ENCODE peak calls at places on chromosomes 13 and 19, in eight cellular contexts. J is tibial artery; G is GM23338; Q is lower lobe of right lung; S is left ventricle myocardium inferior; E is PC-9; P is CD8-positive, alpha-beta memory T cell; C is body of pancreas. F is an unnamed sample. For H3K27me3 and H3K4me1, the result is how much of the 10 kb centered on the place peaks cover.

GRCh38 chr13:104773775-104774174 is 1707.6 kb upstream of the SLC10A2 start:
- DNase-seq in J (no peak), G (peak), Q (no peak), S (no peak), E (no peak), P (no peak), C (no peak), F (peak)

GRCh38 chr19:6718741-6719539 is 1.5 kb downstream of the C3 start:
- DNase-seq in J (no peak), G (peak), Q (peak), S (no peak), E (no peak), P (peak), C (peak), F (no peak)

GRCh38 chr19:39223703-39224279 is 19.7 kb upstream of the SYCN start:
- DNase-seq in J (no peak), G (peak), Q (no peak), S (no peak), E (peak), P (no peak), C (no peak), F (no peak)

GRCh38 chr19:42252365-42253244 is 2.3 kb downstream of the ERF start:
- DNase-seq in J (peak), G (peak), Q (no peak), S (peak), E (no peak), P (no peak), C (peak), F (no peak)

GRCh38 chr13:68727788-68728187 is 1379.8 kb upstream of the ATXN8OS start:
- DNase-seq in J (no peak), G (no peak), Q (no peak), S (no peak), E (no peak), P (no peak), C (no peak), F (no peak)

GRCh38 chr19:3585301-3586123 is at the start of gene GIPC3:
- DNase-seq in J (no peak), G (peak), Q (no peak), S (no peak), E (no peak), P (no peak), C (peak), F (peak)

GRCh38 chr13:19864339-19865309 is 1.2 kb upstream of the ZMYM5 start:
- DNase-seq in J (peak), G (peak), Q (peak), S (peak), E (peak), P (peak), C (peak), F (no peak)

GRCh38 chr19:16660763-16661479 is at the start of gene TMEM38A:
- DNase-seq in J (peak), G (peak), Q (peak), S (peak), E (peak), P (peak), C (peak), F (no peak)

GRCh38 chr19:47005873-47006272 is 13.8 kb upstream of the NPAS1 start:
- DNase-seq in J (no peak), G (peak), Q (no peak), S (no peak), E (no peak), P (no peak), C (no peak), F (no peak)

GRCh38 chr13:110371550-110372465 is 64.7 kb downstream of the COL4A2 start:
- DNase-seq in J (no peak), G (no peak), Q (no peak), S (no peak), E (no peak), P (no peak), C (no peak), F (no peak)

GRCh38 chr13:106423530-106423929 is 111.9 kb downstream of the EFNB2 start:
- DNase-seq in J (no peak), G (peak), Q (no peak), S (no peak), E (no peak), P (no peak), C (no peak), F (no peak)

GRCh38 chr13:95641961-95642621 is 2.4 kb downstream of the DZIP1 start:
- DNase-seq in J (peak), G (peak), Q (peak), S (peak), E (no peak), P (no peak), C (peak), F (no peak)

GRCh38 chr19:57245959-57246358 is 5.5 kb downstream of the ZNF805 start:
- DNase-seq in J (no peak), G (no peak), Q (no peak), S (no peak), E (no peak), P (no peak), C (no peak), F (peak)

GRCh38 chr13:106815545-106815944 is 247.6 kb upstream of the ARGLU1 start:
- DNase-seq in J (no peak), G (peak), Q (no peak), S (no peak), E (no peak), P (no peak), C (no peak), F (no peak)

GRCh38 chr19:49782515-49782914 is 15.7 kb downstream of the AP2A1 start:
- DNase-seq in J (no peak), G (no peak), Q (no peak), S (no peak), E (no peak), P (no peak), C (no peak), F (no peak)

GRCh38 chr19:51096473-51097165 is 11.6 kb downstream of the CTU1 start:
- DNase-seq in J (no peak), G (peak), Q (no peak), S (no peak), E (no peak), P (no peak), C (peak), F (no peak)

GRCh38 chr13:110950356-110950755 is 35.5 kb upstream of the ANKRD10 start:
- DNase-seq in J (no peak), G (no peak), Q (no peak), S (no peak), E (no peak), P (no peak), C (no peak), F (no peak)

GRCh38 chr13:105763851-105764250 is 771.6 kb downstream of the EFNB2 start:
- DNase-seq in J (no peak), G (no peak), Q (no peak), S (no peak), E (no peak), P (no peak), C (no peak), F (no peak)

GRCh38 chr13:44867825-44868224 is 121.4 kb downstream of the NUFIP1 start:
- DNase-seq in J (no peak), G (no peak), Q (no peak), S (no peak), E (no peak), P (no peak), C (no peak), F (no peak)

GRCh38 chr13:79445968-79446645 is 34.8 kb upstream of the NDFIP2 start:
- DNase-seq in J (no peak), G (peak), Q (no peak), S (no peak), E (no peak), P (no peak), C (no peak), F (no peak)

GRCh38 chr13:20715340-20715732 is 11.8 kb downstream of the IL17D start:
- DNase-seq in J (no peak), G (no peak), Q (no peak), S (no peak), E (no peak), P (no peak), C (no peak), F (no peak)

GRCh38 chr19:21474671-21475181 is 30.7 kb upstream of the ZNF429 start:
- DNase-seq in J (peak), G (peak), Q (peak), S (peak), E (peak), P (peak), C (peak), F (no peak)

GRCh38 chr13:46605824-46606554 is 53.0 kb downstream of the LRCH1 start:
- DNase-seq in J (no peak), G (no peak), Q (no peak), S (no peak), E (no peak), P (no peak), C (no peak), F (no peak)

GRCh38 chr19:45001087-45001739 is at the start of gene RELB:
- DNase-seq in J (peak), G (peak), Q (peak), S (peak), E (peak), P (peak), C (peak), F (peak)

GRCh38 chr19:14156122-14156521 is 19.7 kb upstream of the ASF1B start:
- DNase-seq in J (no peak), G (no peak), Q (no peak), S (no peak), E (no peak), P (no peak), C (no peak), F (no peak)

GRCh38 chr13:19927117-19927734 is 31.3 kb upstream of the ZMYM2 start:
- DNase-seq in J (no peak), G (peak), Q (no peak), S (no peak), E (no peak), P (peak), C (no peak), F (peak)

DNA sequence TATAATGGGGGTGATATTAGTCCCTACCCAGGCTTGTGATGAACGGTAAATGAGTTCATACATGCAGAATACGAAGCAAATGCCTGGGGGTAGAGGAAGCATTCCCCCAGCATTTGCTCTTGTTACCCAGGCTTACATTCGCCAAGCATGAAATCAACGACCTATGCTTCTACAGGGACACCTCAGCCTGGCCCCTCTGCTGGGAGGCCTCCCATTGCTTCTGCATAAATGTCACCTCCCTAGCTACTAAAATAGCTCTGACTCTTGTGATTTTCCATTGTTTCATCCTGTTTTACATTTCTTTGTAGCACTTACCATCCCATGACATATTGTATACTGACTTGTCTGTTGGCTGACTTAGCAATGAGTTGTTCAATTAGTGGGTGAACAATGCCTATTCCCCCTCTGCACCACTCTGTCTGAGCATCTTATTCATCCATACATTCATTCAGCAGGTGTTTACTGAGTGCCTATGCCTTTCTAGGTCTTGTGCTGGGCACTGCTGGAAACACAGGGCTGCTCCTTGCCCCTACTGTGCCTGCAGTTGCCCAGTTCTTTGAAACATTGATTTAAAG is 47.0 kb downstream of the SPTBN4 start:
- DNase-seq in J (no peak), G (no peak), Q (no peak), S (no peak), E (no peak), P (no peak), C (no peak), F (no peak)
- H3K27me3 ChIP-seq in J (under half), G (half or more), Q (under half), S (half or more), E (under half), P (under half), C (under half), F (under half)

DNA sequence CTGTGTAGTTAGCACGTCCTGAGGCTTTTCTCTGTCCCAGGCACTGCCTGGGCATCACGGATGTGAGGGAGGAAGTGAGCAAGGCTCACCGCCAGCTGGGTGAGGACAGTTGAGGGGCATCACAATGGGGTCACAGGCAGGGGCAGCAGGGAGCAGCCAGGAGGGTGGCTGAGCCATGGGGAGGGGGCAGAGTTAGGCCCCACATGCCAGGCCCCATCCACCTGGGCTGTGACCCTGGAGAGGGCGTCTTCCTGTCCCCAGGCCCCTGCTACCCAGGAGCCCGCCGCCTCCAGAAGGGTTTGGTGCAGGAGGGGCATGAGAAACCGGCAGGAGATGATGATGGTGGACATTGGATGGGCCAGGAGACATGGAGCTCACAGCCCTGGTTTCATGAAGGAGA is 56.8 kb upstream of the F7 start:
- DNase-seq in J (no peak), G (no peak), Q (peak), S (no peak), E (no peak), P (no peak), C (no peak), F (no peak)
- H3K4me3 ChIP-seq in J (no peak), G (no peak), Q (no peak), S (no peak), E (no peak), P (no peak), C (no peak), F (no peak)

DNA sequence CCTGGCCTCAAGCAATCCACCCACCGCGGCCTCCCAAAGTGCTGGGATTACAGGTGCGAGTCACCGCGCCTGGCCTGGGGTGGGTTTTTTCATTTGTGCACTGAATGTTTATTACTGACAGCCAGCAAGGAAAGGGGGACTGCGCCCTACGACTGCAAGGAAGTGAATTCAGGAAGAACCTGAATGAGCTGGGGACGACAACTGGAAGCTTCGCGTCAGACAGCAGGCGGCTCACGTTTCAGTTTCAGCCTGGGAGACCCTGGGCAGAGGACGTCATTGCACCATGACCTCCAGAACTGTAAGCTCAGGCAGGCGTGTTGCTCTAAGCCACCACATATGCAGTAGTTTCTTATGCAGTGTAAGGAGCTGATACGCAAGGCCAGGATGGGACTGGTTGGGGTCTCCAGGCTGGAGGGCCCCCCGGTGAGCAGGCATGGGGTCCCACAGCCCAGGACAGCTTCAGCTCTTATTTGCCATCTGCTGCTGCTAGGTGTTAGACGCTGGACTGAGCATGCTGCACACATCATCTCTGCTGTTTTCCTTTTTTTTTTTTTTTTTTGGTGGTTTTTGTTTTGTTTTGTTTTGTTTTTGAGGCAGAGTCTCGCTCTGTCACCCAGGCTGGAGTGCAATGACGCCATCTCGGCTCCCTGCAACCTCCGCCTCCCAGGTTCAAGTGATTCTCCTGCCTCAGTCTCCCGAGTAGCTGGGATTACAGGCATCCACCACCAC is 66.6 kb downstream of the GADD45B start:
- DNase-seq in J (no peak), G (peak), Q (peak), S (peak), E (peak), P (no peak), C (no peak), F (no peak)
- H3K4me1 ChIP-seq in J (half or more), G (under half), Q (half or more), S (half or more), E (under half), P (under half), C (half or more), F (half or more)

GRCh38 chr19:48739835-48740704 is at the start of gene RASIP1:
- DNase-seq in J (no peak), G (no peak), Q (peak), S (peak), E (no peak), P (no peak), C (peak), F (no peak)

GRCh38 chr19:48739400-48739825 is 997 bp downstream of the RASIP1 start:
- DNase-seq in J (no peak), G (no peak), Q (no peak), S (no peak), E (no peak), P (no peak), C (no peak), F (no peak)

GRCh38 chr19:48735031-48735615 is 5.3 kb downstream of the RASIP1 start:
- DNase-seq in J (no peak), G (peak), Q (peak), S (no peak), E (peak), P (no peak), C (no peak), F (no peak)

GRCh38 chr19:48738557-48739399 is 1.6 kb downstream of the RASIP1 start:
- DNase-seq in J (peak), G (peak), Q (peak), S (peak), E (peak), P (peak), C (peak), F (peak)

GRCh38 chr19:48737360-48737998 is 2.9 kb downstream of the RASIP1 start:
- DNase-seq in J (no peak), G (peak), Q (peak), S (no peak), E (no peak), P (no peak), C (peak), F (no peak)
- H3K27me3 ChIP-seq in J (under half), G (under half), Q (under half), S (under half), E (under half), P (under half), C (under half), F (under half)

GRCh38 chr13:99969934-99970760 is 1.4 kb downstream of the ZIC5 start:
- DNase-seq in J (no peak), G (peak), Q (no peak), S (no peak), E (peak), P (peak), C (no peak), F (peak)
- H3K4me3 ChIP-seq in J (peak), G (peak), Q (peak), S (peak), E (peak), P (peak), C (no peak), F (peak)

DNA sequence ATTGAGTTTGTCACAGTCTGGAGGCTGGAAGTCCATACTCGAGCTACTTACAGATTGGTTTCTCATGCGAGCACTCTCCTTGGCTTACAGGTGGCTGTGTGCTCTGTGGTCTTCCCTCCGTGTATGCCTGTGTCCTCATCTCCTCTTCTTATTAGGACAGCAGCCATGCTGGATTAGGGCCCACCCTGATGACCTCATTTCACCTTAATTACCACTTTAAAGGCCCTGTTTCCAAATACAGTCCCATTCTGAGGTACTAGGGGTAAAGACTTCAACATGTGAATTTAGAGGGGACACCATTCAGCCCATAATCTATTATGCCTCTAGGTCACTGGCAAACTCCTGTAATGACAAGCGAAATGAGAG is 40.6 kb downstream of the SHISA2 start:
- DNase-seq in J (no peak), G (no peak), Q (no peak), S (no peak), E (no peak), P (no peak), C (no peak), F (no peak)
- H3K4me1 ChIP-seq in J (under half), G (under half), Q (under half), S (under half), E (under half), P (under half), C (under half), F (under half)

GRCh38 chr13:27381601-27382000 is 42.8 kb upstream of the GTF3A start:
- DNase-seq in J (no peak), G (peak), Q (no peak), S (no peak), E (no peak), P (no peak), C (no peak), F (no peak)
- H3K27me3 ChIP-seq in J (under half), G (under half), Q (under half), S (under half), E (under half), P (under half), C (under half), F (under half)

GRCh38 chr19:9966448-9966847 is 30.1 kb upstream of the OLFM2 start:
- DNase-seq in J (no peak), G (peak), Q (no peak), S (no peak), E (no peak), P (no peak), C (no peak), F (no peak)
- H3K4me3 ChIP-seq in J (no peak), G (peak), Q (no peak), S (no peak), E (no peak), P (no peak), C (no peak), F (no peak)

F was measured in SJSA1.